ENCODE peak calls at places on chromosome 15, in five cellular contexts. V is effector CD4-positive, alpha-beta T cell; W is aorta; B is mucosa of gallbladder; T is midbrain. G is an unnamed sample.
A peak's percentile ranks its signal among the peaks of the same experiment; 100 is the strongest.

GRCh38 chr15:79352206-79352605 is 41.3 kb downstream of the TMED3 start:
- DNase-seq in V (no peak), B (no peak), T (no peak), W (no peak), G (no peak)

GRCh38 chr15:26773917-26774316 is 1.1 kb upstream of the GABRB3 start:
- DNase-seq in V (no peak), T (no peak), B (no peak), W (no peak), G (no peak)

GRCh38 chr15:26866298-26867198 is at the start of gene GABRA5:
- DNase-seq in W (no peak), V (no peak), T (peak; percentile 19), B (no peak), G (no peak)

GRCh38 chr15:78680416-78681068 is 39.5 kb upstream of the CHRNB4 start:
- DNase-seq in V (no peak), W (no peak), B (no peak), T (no peak), G (no peak)

GRCh38 chr15:67548862-67549651 is 6.6 kb downstream of the MAP2K5 start:
- DNase-seq in T (peak; percentile 81), W (no peak), V (no peak), B (no peak), G (peak; percentile 40)

GRCh38 chr15:79898369-79898768 is 1.6 kb upstream of the MTHFS start:
- DNase-seq in V (no peak), T (no peak), W (no peak), B (no peak), G (no peak)

GRCh38 chr15:54556231-54556630 is 578.0 kb downstream of the UNC13C start:
- DNase-seq in B (no peak), V (no peak), T (no peak), W (no peak), G (no peak)

GRCh38 chr15:91311986-91312385 is 211.9 kb downstream of the SV2B start:
- DNase-seq in T (no peak), B (no peak), V (no peak), W (no peak), G (no peak)

GRCh38 chr15:26421065-26421464 is 351.8 kb downstream of the GABRB3 start:
- DNase-seq in T (no peak), B (no peak), W (no peak), V (no peak), G (no peak)

GRCh38 chr15:73897441-73898261 is 24.3 kb downstream of the TBC1D21 start:
- DNase-seq in V (peak; percentile 34), W (peak; percentile 73), B (no peak), T (no peak), G (no peak)

GRCh38 chr15:80234883-80235282 is 17.1 kb downstream of the CTXND1 start:
- DNase-seq in B (no peak), V (peak; percentile 6), T (no peak), W (peak; percentile 55), G (no peak)

GRCh38 chr15:94844188-94844532 is 612.8 kb downstream of the MCTP2 start:
- DNase-seq in V (no peak), T (no peak), W (no peak), B (no peak), G (no peak)

GRCh38 chr15:97504031-97504430 is 456.5 kb upstream of the ARRDC4 start:
- DNase-seq in V (no peak), T (no peak), B (no peak), W (no peak), G (no peak)

GRCh38 chr15:85482896-85483295 is 102.5 kb downstream of the AKAP13 start:
- DNase-seq in W (no peak), B (no peak), V (no peak), T (no peak), G (no peak)

GRCh38 chr15:35671981-35672380 is 126.0 kb upstream of the DPH6 start:
- DNase-seq in T (no peak), B (no peak), V (no peak), W (no peak), G (no peak)

GRCh38 chr15:62115847-62116246 is 49.1 kb downstream of the C2CD4A start:
- DNase-seq in W (no peak), T (no peak), V (no peak), B (no peak), G (no peak)

GRCh38 chr15:89665449-89666146 is 10.3 kb upstream of the KIF7 start:
- DNase-seq in W (peak; percentile 82), V (no peak), B (peak; percentile 43), T (peak; percentile 11), G (no peak)

GRCh38 chr15:22960126-22960525 is 20.0 kb downstream of the CYFIP1 start:
- DNase-seq in W (no peak), B (no peak), V (no peak), T (no peak), G (no peak)